ENCODE peak calls at places on chromosomes 7 and 10, in ten cellular contexts. W is CD4-positive, CD25-positive, alpha-beta regulatory T cell; K is amniotic epithelial cell; T is GM12865; C is LoVo; O is left ventricle myocardium inferior; J is T-cell; B is PC-9; F is stimulated activated naive CD4-positive, alpha-beta T cell treated with Interleukin-2 at 50 U/mL for 16 hours; U is cardiac muscle cell. D is an unnamed sample.

GRCh38 chr7:51289608-51290370 is 26.8 kb downstream of the COBL start:
- DNase-seq in T (no peak), J (no peak), W (no peak), B (no peak), K (no peak), U (no peak), F (no peak), O (no peak), C (no peak), D (no peak)

GRCh38 chr7:18426564-18427226 is 68.9 kb upstream of the HDAC9 start:
- DNase-seq in U (peak), W (no peak), K (peak), B (no peak), J (no peak), O (no peak), C (no peak), F (no peak), T (no peak), D (no peak)

GRCh38 chr10:26624017-26624416 is 73.5 kb upstream of the PDSS1 start:
- DNase-seq in B (no peak), T (no peak), J (no peak), F (no peak), K (no peak), W (no peak), U (no peak), O (no peak), C (no peak), D (no peak)

GRCh38 chr10:128095753-128096469 is 30.3 kb downstream of the MKI67 start:
- DNase-seq in U (no peak), K (no peak), W (peak), T (peak), J (no peak), C (no peak), B (no peak), F (no peak), O (no peak), D (no peak)

GRCh38 chr10:95814011-95814727 is 58.2 kb downstream of the ENTPD1 start:
- DNase-seq in W (peak), K (no peak), B (peak), U (peak), T (no peak), J (no peak), F (no peak), C (no peak), O (no peak), D (no peak)

GRCh38 chr7:46209611-46210170 is 288.6 kb upstream of the IGFBP3 start:
- DNase-seq in O (no peak), J (no peak), C (no peak), K (no peak), B (no peak), U (no peak), W (no peak), F (no peak), T (no peak), D (no peak)

GRCh38 chr10:95388539-95388938 is 97.7 kb upstream of the PDLIM1 start:
- DNase-seq in W (no peak), K (no peak), F (no peak), J (no peak), C (no peak), O (no peak), U (no peak), B (no peak), T (no peak), D (no peak)

GRCh38 chr10:74586088-74586585 is 240.3 kb upstream of the KAT6B start:
- DNase-seq in J (peak), O (no peak), F (peak), U (peak), T (peak), B (peak), K (peak), W (peak), C (no peak), D (no peak)

GRCh38 chr7:138027100-138027499 is 25.2 kb upstream of the CREB3L2 start:
- DNase-seq in J (no peak), O (no peak), W (no peak), U (no peak), B (no peak), F (no peak), C (no peak), K (no peak), T (no peak), D (no peak)

GRCh38 chr10:67259319-67259929 is 333.6 kb downstream of the LRRTM3 start:
- DNase-seq in K (no peak), F (no peak), J (no peak), T (no peak), O (no peak), B (no peak), C (peak), W (no peak), U (no peak), D (no peak)

GRCh38 chr7:104096683-104097082 is 107.2 kb upstream of the RELN start:
- DNase-seq in W (no peak), T (peak), C (peak), B (no peak), U (peak), O (no peak), K (no peak), F (no peak), J (no peak), D (no peak)

GRCh38 chr7:103811315-103811714 is 178.1 kb downstream of the RELN start:
- DNase-seq in F (no peak), K (no peak), U (no peak), C (no peak), W (no peak), O (no peak), B (no peak), J (no peak), T (no peak), D (no peak)

GRCh38 chr7:142853739-142854504 is 954 bp upstream of the EPHB6 start:
- DNase-seq in U (peak), O (peak), T (peak), K (peak), J (peak), W (peak), C (peak), F (peak), B (peak), D (peak)

GRCh38 chr10:24255907-24256306 is 47.0 kb downstream of the KIAA1217 start:
- DNase-seq in O (peak), W (no peak), K (peak), C (no peak), F (no peak), J (no peak), B (peak), T (no peak), U (no peak), D (no peak)

GRCh38 chr10:73646598-73647041 is 5.3 kb upstream of the MYOZ1 start:
- DNase-seq in B (no peak), F (no peak), C (no peak), J (no peak), K (no peak), U (no peak), W (no peak), T (no peak), O (no peak), D (no peak)

GRCh38 chr7:33432825-33433224 is 303.5 kb downstream of the BBS9 start:
- DNase-seq in B (no peak), U (no peak), O (no peak), J (no peak), F (no peak), K (no peak), C (no peak), W (no peak), T (no peak), D (no peak)

D was measured in posterior cingulate gyrus.